ENCODE peak calls at places on chromosomes 3 and 15, in nine cellular contexts. I, H, S, P, G, Z, Q, A and J are unnamed samples.

GRCh38 chr15:89521605-89522004 is 25.2 kb upstream of the RHCG start:
- DNase-seq in I (no peak), H (no peak), S (no peak), P (no peak), G (no peak), Z (no peak), Q (no peak), A (no peak), J (no peak)

GRCh38 chr3:1506090-1506489 is 413.3 kb downstream of the CNTN6 start:
- DNase-seq in I (no peak), H (no peak), S (no peak), P (no peak), G (no peak), Z (no peak), Q (no peak), A (no peak), J (peak; percentile 62)

GRCh38 chr3:57815034-57815433 is 58.9 kb downstream of the SLMAP start:
- DNase-seq in I (no peak), H (no peak), S (no peak), P (no peak), G (no peak), Z (no peak), Q (no peak), A (no peak), J (no peak)

GRCh38 chr3:48681974-48682610 is 3.6 kb downstream of the NCKIPSD start:
- DNase-seq in I (no peak), H (no peak), S (no peak), P (no peak), G (no peak), Z (no peak), Q (no peak), A (no peak), J (no peak)

GRCh38 chr15:56568466-56569167 is 103.7 kb upstream of the MNS1 start:
- DNase-seq in I (no peak), H (no peak), S (no peak), P (no peak), G (no peak), Z (no peak), Q (no peak), A (no peak), J (no peak)

GRCh38 chr3:51963951-51964451 is 3.3 kb downstream of the PCBP4 start:
- DNase-seq in I (no peak), H (no peak), S (peak; percentile 63), P (no peak), G (no peak), Z (no peak), Q (no peak), A (no peak), J (no peak)

GRCh38 chr3:107637416-107638182 is 114.8 kb downstream of the BBX start:
- DNase-seq in I (no peak), H (no peak), S (no peak), P (no peak), G (no peak), Z (no peak), Q (no peak), A (no peak), J (no peak)

GRCh38 chr15:42102646-42103235 is 8.4 kb upstream of the PLA2G4D start:
- DNase-seq in I (no peak), H (no peak), S (no peak), P (no peak), G (peak; percentile 36), Z (peak; percentile 27), Q (no peak), A (no peak), J (no peak)

GRCh38 chr3:157906627-157907026 is 199.6 kb downstream of the SHOX2 start:
- DNase-seq in I (no peak), H (no peak), S (no peak), P (no peak), G (peak; percentile 71), Z (peak; percentile 50), Q (no peak), A (no peak), J (no peak)

GRCh38 chr3:55735976-55736375 is 248.9 kb upstream of the WNT5A start:
- DNase-seq in I (no peak), H (no peak), S (no peak), P (no peak), G (peak; percentile 33), Z (peak; percentile 89), Q (no peak), A (no peak), J (no peak)

GRCh38 chr3:56810912-56811544 is 9.3 kb upstream of the ARHGEF3 start:
- DNase-seq in I (no peak), H (no peak), S (no peak), P (no peak), G (no peak), Z (no peak), Q (no peak), A (no peak), J (peak; percentile 62)

GRCh38 chr3:193301441-193301840 is 60.4 kb downstream of the PLAAT1 start:
- DNase-seq in I (no peak), H (no peak), S (no peak), P (no peak), G (no peak), Z (no peak), Q (no peak), A (no peak), J (no peak)

GRCh38 chr15:88976656-88977055 is 63.5 kb upstream of the MFGE8 start:
- DNase-seq in I (no peak), H (no peak), S (no peak), P (no peak), G (no peak), Z (no peak), Q (no peak), A (no peak), J (no peak)

GRCh38 chr3:107963581-107963980 is 127.2 kb downstream of the CD47 start:
- DNase-seq in I (no peak), H (no peak), S (no peak), P (no peak), G (no peak), Z (no peak), Q (no peak), A (no peak), J (no peak)

GRCh38 chr15:77027697-77028450 is 32.9 kb downstream of the PSTPIP1 start:
- DNase-seq in I (no peak), H (peak; percentile 55), S (peak; percentile 69), P (no peak), G (no peak), Z (peak; percentile 16), Q (peak; percentile 22), A (no peak), J (no peak)

GRCh38 chr3:2603734-2604297 is 505.1 kb downstream of the CNTN4 start:
- DNase-seq in I (no peak), H (no peak), S (no peak), P (no peak), G (no peak), Z (no peak), Q (no peak), A (no peak), J (no peak)

GRCh38 chr3:33777996-33778395 is 20.4 kb upstream of the PDCD6IP start:
- DNase-seq in I (no peak), H (no peak), S (no peak), P (no peak), G (no peak), Z (no peak), Q (no peak), A (no peak), J (no peak)

GRCh38 chr15:21260966-21261395 is 179.3 kb downstream of the POTEB3 start:
- DNase-seq in I (peak; percentile 26), H (peak; percentile 62), S (no peak), P (no peak), G (no peak), Z (no peak), Q (no peak), A (no peak), J (no peak)

GRCh38 chr15:50148362-50148963 is 29.4 kb upstream of the ATP8B4 start:
- DNase-seq in I (peak; percentile 79), H (no peak), S (peak; percentile 84), P (no peak), G (peak; percentile 69), Z (peak; percentile 52), Q (no peak), A (no peak), J (peak; percentile 70)

GRCh38 chr3:186193534-186194450 is 84.9 kb upstream of the ETV5 start:
- DNase-seq in I (peak; percentile 51), H (no peak), S (peak; percentile 84), P (no peak), G (no peak), Z (no peak), Q (no peak), A (no peak), J (no peak)
- H3K4me3 ChIP-seq in I (peak overlapping the region; percentile 12), H (peak overlapping the region; percentile 33), S (peak overlapping the region; percentile 83), P (peak overlapping the region; percentile 38), G (no peak overlapping the region), Z (peak overlapping the region; percentile 68), Q (no peak overlapping the region), A (peak overlapping the region; percentile 29), J (no peak overlapping the region)

DNA sequence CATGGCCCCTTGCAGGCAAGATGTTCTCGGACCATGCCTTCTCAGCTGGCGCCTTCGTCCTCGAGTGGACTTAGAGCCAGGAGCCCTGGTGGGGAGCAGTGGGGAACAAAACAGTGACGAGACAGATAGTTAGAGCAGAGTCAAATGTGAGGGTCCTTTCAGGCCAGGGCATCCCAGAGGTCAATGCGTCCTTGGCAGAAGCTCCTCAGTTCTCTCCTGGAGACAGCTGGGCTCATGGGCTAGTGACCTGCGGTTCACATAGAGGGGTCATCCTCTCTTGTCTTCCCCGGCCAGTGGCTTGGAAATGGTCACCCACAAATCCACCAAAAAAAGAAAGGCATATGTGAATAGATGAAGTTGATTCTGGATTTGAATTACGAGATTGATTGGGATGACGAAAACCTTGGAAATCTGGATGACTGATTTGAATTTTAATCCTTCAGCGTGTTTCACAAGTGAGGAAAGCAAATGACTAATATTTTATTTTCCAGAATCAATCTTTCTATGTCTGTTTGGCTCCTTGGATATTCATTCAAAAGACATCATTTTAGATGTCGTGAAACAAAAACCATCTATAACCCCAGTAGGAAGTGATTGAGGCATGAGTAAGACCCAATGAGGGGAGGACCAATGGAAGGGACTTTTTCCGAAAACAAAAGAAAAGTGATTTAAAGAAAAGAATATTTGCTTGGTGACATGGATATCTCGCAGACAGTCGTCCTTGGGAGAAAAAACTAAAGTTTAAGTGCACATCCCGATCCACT is 84.5 kb downstream of the ASB7 start:
- DNase-seq in I (no peak), H (no peak), S (no peak), P (no peak), G (peak; percentile 77), Z (peak; percentile 41), Q (no peak), A (no peak), J (no peak)
- H3K4me3 ChIP-seq in I (no peak overlapping the region), H (no peak overlapping the region), S (no peak overlapping the region), P (no peak overlapping the region), G (peak overlapping the region; percentile 37), Z (peak overlapping the region; percentile 56), Q (no peak overlapping the region), A (no peak overlapping the region), J (no peak overlapping the region)

GRCh38 chr3:79765854-79766253 is 1.9 kb downstream of the ROBO1 start:
- DNase-seq in I (no peak), H (no peak), S (peak; percentile 38), P (no peak), G (no peak), Z (no peak), Q (no peak), A (no peak), J (no peak)
- H3K4me3 ChIP-seq in I (peak overlapping the region; percentile 4), H (no peak overlapping the region), S (peak overlapping the region; percentile 57), P (no peak overlapping the region), G (no peak overlapping the region), Z (no peak overlapping the region), Q (no peak overlapping the region), A (no peak overlapping the region), J (no peak overlapping the region)

DNA sequence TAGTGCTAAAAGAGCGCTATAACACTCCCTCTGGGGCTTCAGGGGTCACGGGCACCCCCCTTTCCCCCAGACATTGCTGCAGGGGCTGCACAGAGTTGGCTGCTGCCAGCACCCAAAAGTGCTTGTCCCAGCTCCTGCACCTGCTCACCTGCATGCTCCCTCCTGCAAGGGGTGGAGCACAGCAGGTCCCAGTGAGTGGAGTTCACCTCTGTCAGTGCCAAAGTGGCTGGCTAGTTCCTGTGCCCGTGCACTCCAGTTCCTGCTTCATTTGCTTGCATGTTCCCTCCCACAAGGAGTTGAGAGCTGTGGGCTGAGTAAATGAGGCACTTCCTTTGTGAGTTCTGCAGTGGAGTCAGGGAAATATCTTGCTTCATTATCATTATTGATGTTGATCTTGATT is 476.9 kb downstream of the SQOR start:
- DNase-seq in I (no peak), H (no peak), S (no peak), P (no peak), G (no peak), Z (no peak), Q (no peak), A (peak; percentile 43), J (peak; percentile 11)
- H3K4me3 ChIP-seq in I (no peak overlapping the region), H (no peak overlapping the region), S (no peak overlapping the region), P (no peak overlapping the region), G (no peak overlapping the region), Z (no peak overlapping the region), Q (no peak overlapping the region), A (no peak overlapping the region), J (no peak overlapping the region)